ENCODE peak calls at places on chromosomes 16 and 17, in five cellular contexts. One of them, this sample, is unnamed.

GRCh38 chr17:72270530-72270929 is 149.7 kb downstream of the SOX9 start:
- DNase-seq in HCT116: no peak
- DNase-seq in GM23338: no peak
- DNase-seq in K562: no peak
- DNase-seq in spleen: no peak
- DNase-seq in this sample: no peak

GRCh38 chr16:3961449-3961849 is 80.9 kb upstream of the CREBBP start:
- DNase-seq in HCT116: no peak
- DNase-seq in K562: peak
- DNase-seq in spleen: no peak
- DNase-seq in GM23338: peak
- DNase-seq in this sample: no peak

GRCh38 chr16:12390074-12390473 is 413.5 kb downstream of the SNX29 start:
- DNase-seq in K562: no peak
- DNase-seq in GM23338: no peak
- DNase-seq in HCT116: no peak
- DNase-seq in spleen: no peak
- DNase-seq in this sample: no peak

GRCh38 chr17:49996495-49997255 is 1.7 kb upstream of the DLX3 start:
- DNase-seq in K562: peak
- DNase-seq in GM23338: peak
- DNase-seq in spleen: peak
- DNase-seq in HCT116: no peak
- DNase-seq in this sample: peak

GRCh38 chr16:11977206-11978041 is 890 bp downstream of the SNX29 start:
- DNase-seq in spleen: no peak
- DNase-seq in K562: peak
- DNase-seq in HCT116: peak
- DNase-seq in GM23338: no peak
- DNase-seq in this sample: no peak

GRCh38 chr16:5422047-5422446 is 324.5 kb upstream of the EEF2KMT start:
- DNase-seq in K562: no peak
- DNase-seq in GM23338: no peak
- DNase-seq in spleen: no peak
- DNase-seq in HCT116: no peak
- DNase-seq in this sample: no peak

GRCh38 chr16:9297437-9298113 is 206.1 kb downstream of the HAPSTR1 start:
- DNase-seq in spleen: no peak
- DNase-seq in HCT116: peak
- DNase-seq in K562: peak
- DNase-seq in GM23338: peak
- DNase-seq in this sample: no peak

GRCh38 chr17:28576758-28577465 is at the start of gene ALDOC:
- DNase-seq in K562: peak
- DNase-seq in GM23338: peak
- DNase-seq in HCT116: peak
- DNase-seq in spleen: peak
- DNase-seq in this sample: peak

GRCh38 chr17:28728364-28729200 is at the start of gene NEK8:
- DNase-seq in GM23338: peak
- DNase-seq in spleen: peak
- DNase-seq in K562: peak
- DNase-seq in HCT116: peak
- DNase-seq in this sample: peak

GRCh38 chr17:3838206-3838605 is 7.8 kb downstream of the NCBP3 start:
- DNase-seq in K562: no peak
- DNase-seq in spleen: no peak
- DNase-seq in GM23338: no peak
- DNase-seq in HCT116: peak
- DNase-seq in this sample: no peak

GRCh38 chr16:30948956-30949654 is at the start of gene ORAI3:
- DNase-seq in K562: peak
- DNase-seq in GM23338: peak
- DNase-seq in spleen: peak
- DNase-seq in HCT116: no peak
- DNase-seq in this sample: peak

GRCh38 chr17:55301521-55302406 is 37.0 kb downstream of the HLF start:
- DNase-seq in K562: no peak
- DNase-seq in HCT116: no peak
- DNase-seq in spleen: no peak
- DNase-seq in GM23338: no peak
- DNase-seq in this sample: no peak

GRCh38 chr17:15385305-15385704 is 43.9 kb upstream of the TEKT3 start:
- DNase-seq in HCT116: no peak
- DNase-seq in spleen: no peak
- DNase-seq in GM23338: no peak
- DNase-seq in K562: no peak
- DNase-seq in this sample: no peak

GRCh38 chr17:76789235-76789788 is 51.4 kb downstream of the MFSD11 start:
- DNase-seq in GM23338: no peak
- DNase-seq in spleen: no peak
- DNase-seq in K562: peak
- DNase-seq in HCT116: no peak
- DNase-seq in this sample: no peak

GRCh38 chr16:55526448-55526847 is 17.6 kb downstream of the LPCAT2 start:
- DNase-seq in HCT116: no peak
- DNase-seq in GM23338: no peak
- DNase-seq in spleen: no peak
- DNase-seq in K562: no peak
- DNase-seq in this sample: no peak

GRCh38 chr17:34487616-34488015 is 91.8 kb upstream of the TMEM132E start:
- DNase-seq in HCT116: no peak
- DNase-seq in K562: no peak
- DNase-seq in spleen: no peak
- DNase-seq in GM23338: peak
- DNase-seq in this sample: no peak

GRCh38 chr16:46638947-46639925 is 18.1 kb upstream of the SHCBP1 start:
- DNase-seq in K562: no peak
- DNase-seq in spleen: no peak
- DNase-seq in HCT116: no peak
- DNase-seq in GM23338: no peak
- DNase-seq in this sample: no peak

GRCh38 chr17:47180337-47180736 is 8.8 kb downstream of the CDC27 start:
- DNase-seq in HCT116: no peak
- DNase-seq in GM23338: no peak
- DNase-seq in spleen: no peak
- DNase-seq in K562: no peak
- DNase-seq in this sample: no peak

GRCh38 chr17:58537266-58537665 is 22.8 kb upstream of the MTMR4 start:
- DNase-seq in K562: no peak
- DNase-seq in spleen: no peak
- DNase-seq in GM23338: no peak
- DNase-seq in HCT116: no peak
- DNase-seq in this sample: no peak

GRCh38 chr17:14451729-14452191 is 150.9 kb downstream of the HS3ST3B1 start:
- DNase-seq in K562: no peak
- DNase-seq in GM23338: no peak
- DNase-seq in HCT116: no peak
- DNase-seq in spleen: no peak
- DNase-seq in this sample: no peak

GRCh38 chr17:43591750-43592562 is 45.8 kb upstream of the ETV4 start:
- DNase-seq in HCT116: no peak
- DNase-seq in spleen: no peak
- DNase-seq in K562: no peak
- DNase-seq in GM23338: no peak
- DNase-seq in this sample: no peak

GRCh38 chr16:57145046-57145963 is 40.5 kb downstream of the PSME3IP1 start:
- DNase-seq in GM23338: no peak
- DNase-seq in HCT116: no peak
- DNase-seq in spleen: peak
- DNase-seq in K562: peak
- DNase-seq in this sample: no peak

GRCh38 chr17:82435103-82435502 is 15.4 kb downstream of the CYBC1 start:
- DNase-seq in HCT116: no peak
- DNase-seq in spleen: peak
- DNase-seq in GM23338: no peak
- DNase-seq in K562: no peak
- DNase-seq in this sample: no peak

GRCh38 chr17:11336290-11336995 is 95.4 kb downstream of the SHISA6 start:
- DNase-seq in K562: no peak
- DNase-seq in spleen: no peak
- DNase-seq in HCT116: no peak
- DNase-seq in GM23338: no peak
- DNase-seq in this sample: no peak

GRCh38 chr16:30762991-30763725 is 1.0 kb downstream of the RNF40 start:
- DNase-seq in GM23338: no peak
- DNase-seq in K562: no peak
- DNase-seq in spleen: peak
- DNase-seq in HCT116: no peak
- DNase-seq in this sample: no peak

GRCh38 chr17:12665263-12666210 is at the start of gene MYOCD:
- DNase-seq in GM23338: peak
- DNase-seq in K562: no peak
- DNase-seq in spleen: no peak
- DNase-seq in HCT116: no peak
- DNase-seq in this sample: peak

GRCh38 chr16:57802635-57803412 is 533 bp upstream of the KIFC3 start:
- DNase-seq in spleen: no peak
- DNase-seq in K562: no peak
- DNase-seq in GM23338: peak
- DNase-seq in HCT116: no peak
- DNase-seq in this sample: no peak

GRCh38 chr16:30113711-30114333 is 485 bp upstream of the GDPD3 start:
- DNase-seq in spleen: no peak
- DNase-seq in HCT116: no peak
- DNase-seq in K562: no peak
- DNase-seq in GM23338: no peak
- DNase-seq in this sample: no peak

GRCh38 chr17:77433385-77434135 is 292.8 kb downstream of the SEC14L1 start:
- DNase-seq in K562: no peak
- DNase-seq in HCT116: no peak
- DNase-seq in GM23338: no peak
- DNase-seq in spleen: no peak
- DNase-seq in this sample: peak

GRCh38 chr17:18261146-18261515 is 669 bp downstream of the MIEF2 start:
- DNase-seq in HCT116: no peak
- DNase-seq in spleen: no peak
- DNase-seq in K562: peak
- DNase-seq in GM23338: peak
- DNase-seq in this sample: no peak

GRCh38 chr17:36728030-36728991 is 126.9 kb downstream of the MRM1 start:
- DNase-seq in spleen: no peak
- DNase-seq in GM23338: no peak
- DNase-seq in K562: peak
- DNase-seq in HCT116: no peak
- DNase-seq in this sample: no peak

GRCh38 chr17:39229274-39229913 is 3.6 kb upstream of the STAC2 start:
- DNase-seq in GM23338: no peak
- DNase-seq in spleen: no peak
- DNase-seq in HCT116: no peak
- DNase-seq in K562: no peak
- DNase-seq in this sample: no peak

GRCh38 chr17:79986441-79987186 is 49.1 kb downstream of the TBC1D16 start:
- DNase-seq in HCT116: no peak
- DNase-seq in spleen: peak
- DNase-seq in K562: peak
- DNase-seq in GM23338: no peak
- DNase-seq in this sample: no peak

GRCh38 chr16:62190426-62190825 is 154.2 kb upstream of the CDH8 start:
- DNase-seq in HCT116: no peak
- DNase-seq in spleen: no peak
- DNase-seq in K562: peak
- DNase-seq in GM23338: peak
- DNase-seq in this sample: no peak

GRCh38 chr17:75518201-75518600 is 1.9 kb downstream of the TSEN54 start:
- DNase-seq in K562: no peak
- DNase-seq in HCT116: no peak
- DNase-seq in spleen: no peak
- DNase-seq in GM23338: no peak
- DNase-seq in this sample: no peak

GRCh38 chr16:14196011-14196410 is 124.9 kb downstream of the MRTFB start:
- DNase-seq in HCT116: no peak
- DNase-seq in GM23338: peak
- DNase-seq in spleen: no peak
- DNase-seq in K562: no peak
- DNase-seq in this sample: no peak

DNA sequence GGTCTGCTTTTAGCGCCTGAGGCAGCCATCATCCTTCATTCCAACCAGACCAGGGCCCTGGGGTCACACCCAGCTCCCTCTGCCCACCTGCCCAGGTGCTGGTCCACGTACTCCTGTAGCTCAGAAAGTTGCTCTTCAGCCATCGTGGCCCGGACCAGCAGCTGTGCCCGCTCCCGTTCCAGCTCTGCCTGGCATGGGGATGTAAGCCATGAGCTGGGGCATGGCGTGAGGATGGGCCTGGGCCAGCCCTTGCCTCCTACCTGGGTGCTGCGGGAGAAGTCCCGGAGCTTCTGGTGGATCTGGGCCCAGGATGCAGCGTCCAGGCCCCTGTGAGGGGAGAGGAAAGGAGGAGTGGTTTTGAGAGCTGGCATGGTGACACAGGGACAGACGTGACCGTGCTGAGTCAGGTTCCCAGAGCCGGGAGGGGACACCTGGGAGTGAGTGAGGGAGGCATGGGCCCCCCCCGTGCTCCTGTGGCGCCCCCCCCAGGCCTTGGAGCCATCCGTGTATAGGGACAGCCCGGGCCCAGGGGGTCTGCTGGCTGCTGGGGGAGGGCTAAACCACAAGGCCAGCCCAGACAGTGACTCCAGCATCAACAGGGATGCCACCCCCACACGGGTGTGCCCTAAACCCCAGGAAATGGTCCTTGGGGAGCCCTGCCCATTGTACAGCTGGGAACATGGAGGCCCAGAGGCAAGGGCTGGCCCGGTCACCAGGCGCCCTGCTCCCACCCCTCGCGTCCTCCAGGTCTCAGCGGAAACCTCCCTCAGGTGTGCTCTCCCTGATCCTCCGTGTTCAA is 2.1 kb downstream of the ANTKMT start:
- DNase-seq in K562: no peak
- DNase-seq in HCT116: no peak
- DNase-seq in spleen: no peak
- DNase-seq in GM23338: no peak
- DNase-seq in this sample: no peak
- TF ChIP-seq POLR2AphosphoS5 in K562: peak
- TF ChIP-seq POLR2AphosphoS5 in HCT116: no peak
- TF ChIP-seq POLR2AphosphoS5 in spleen: no peak
- TF ChIP-seq POLR2AphosphoS5 in GM23338: no peak
- TF ChIP-seq POLR2AphosphoS5 in this sample: no peak

GRCh38 chr16:51365715-51366114 is 214.6 kb upstream of the SALL1 start:
- DNase-seq in spleen: no peak
- DNase-seq in GM23338: no peak
- DNase-seq in K562: no peak
- DNase-seq in HCT116: no peak
- DNase-seq in this sample: no peak
- TF ChIP-seq POLR2AphosphoS5 in spleen: no peak
- TF ChIP-seq POLR2AphosphoS5 in GM23338: no peak
- TF ChIP-seq POLR2AphosphoS5 in K562: no peak
- TF ChIP-seq POLR2AphosphoS5 in HCT116: no peak
- TF ChIP-seq POLR2AphosphoS5 in this sample: no peak

GRCh38 chr16:85027349-85027967 is at the start of gene KIAA0513:
- DNase-seq in spleen: peak
- DNase-seq in GM23338: peak
- DNase-seq in K562: peak
- DNase-seq in HCT116: peak
- DNase-seq in this sample: peak
- TF ChIP-seq POLR2AphosphoS5 in spleen: peak
- TF ChIP-seq POLR2AphosphoS5 in GM23338: peak
- TF ChIP-seq POLR2AphosphoS5 in K562: peak
- TF ChIP-seq POLR2AphosphoS5 in HCT116: peak
- TF ChIP-seq POLR2AphosphoS5 in this sample: no peak

GRCh38 chr16:20352615-20353014 is at the start of gene UMOD:
- DNase-seq in K562: no peak
- DNase-seq in GM23338: no peak
- DNase-seq in HCT116: no peak
- DNase-seq in spleen: no peak
- DNase-seq in this sample: no peak
- TF ChIP-seq POLR2AphosphoS5 in K562: no peak
- TF ChIP-seq POLR2AphosphoS5 in GM23338: no peak
- TF ChIP-seq POLR2AphosphoS5 in HCT116: no peak
- TF ChIP-seq POLR2AphosphoS5 in spleen: no peak
- TF ChIP-seq POLR2AphosphoS5 in this sample: no peak

This sample was measured in GM12891.